ENCODE peak calls at places on chromosomes 3 and 15, in six cellular contexts. W is naive thymus-derived CD4-positive, alpha-beta T cell; L is H7; D is NCI-H460; M is GM20000; V is adipocyte. R is an unnamed sample.

GRCh38 chr3:129503387-129504010 is 24.9 kb upstream of the RHO start:
- DNase-seq in M (no peak), V (no peak), D (no peak), W (no peak), L (no peak), R (no peak)

GRCh38 chr3:186473166-186473565 is 71.0 kb downstream of the CRYGS start:
- DNase-seq in D (no peak), V (no peak), M (no peak), L (no peak), W (no peak), R (no peak)

GRCh38 chr3:10142707-10143560 is 1.4 kb downstream of the VHL start:
- DNase-seq in V (peak), D (no peak), W (no peak), L (peak), M (no peak), R (no peak)

GRCh38 chr3:43902415-43902814 is 211.7 kb downstream of the ABHD5 start:
- DNase-seq in D (no peak), V (peak), M (no peak), L (no peak), W (no peak), R (no peak)

GRCh38 chr15:60353245-60353940 is 44.4 kb downstream of the ANXA2 start:
- DNase-seq in V (no peak), D (no peak), L (no peak), M (no peak), W (no peak), R (no peak)

GRCh38 chr3:174488527-174488926 is 370.6 kb upstream of the NAALADL2 start:
- DNase-seq in M (no peak), D (no peak), V (peak), L (no peak), W (no peak), R (no peak)

GRCh38 chr15:31402511-31403056 is 75.9 kb downstream of the KLF13 start:
- DNase-seq in L (peak), W (no peak), V (no peak), D (peak), M (peak), R (no peak)

GRCh38 chr3:188244395-188244861 is 90.5 kb downstream of the LPP start:
- DNase-seq in L (no peak), D (no peak), W (no peak), M (no peak), V (peak), R (no peak)

GRCh38 chr15:44157679-44158078 is 37.4 kb downstream of the FRMD5 start:
- DNase-seq in V (peak), W (no peak), M (no peak), L (no peak), D (no peak), R (no peak)

GRCh38 chr15:41666353-41666920 is 6.2 kb downstream of the MGA start:
- DNase-seq in M (no peak), L (no peak), V (peak), D (no peak), W (no peak), R (no peak)

GRCh38 chr3:11619946-11620652 is 23.6 kb downstream of the VGLL4 start:
- DNase-seq in D (no peak), L (no peak), W (no peak), M (no peak), V (no peak), R (no peak)

GRCh38 chr3:114685053-114685630 is 391.3 kb downstream of the TIGIT start:
- DNase-seq in V (no peak), L (no peak), W (no peak), D (no peak), M (no peak), R (no peak)

R was measured in iPS DF 19.7.